ENCODE peak calls at places on chromosomes 16 and 17, in four cellular contexts. X is heart right ventricle, V is HCT116, L is heart left ventricle. D is an unnamed sample.

GRCh38 chr17:29650407-29650806 is 27.7 kb upstream of the CORO6 start:
- ATAC-seq in X (no peak), V (no peak), L (no peak), D (no peak)

GRCh38 chr16:30382398-30383015 is at the start of gene SEPTIN1:
- ATAC-seq in L (no peak), X (no peak), V (no peak), D (no peak)

GRCh38 chr16:64865037-64865696 is 256.7 kb downstream of the CDH11 start:
- ATAC-seq in X (peak; percentile 63), L (no peak), V (no peak), D (no peak)

GRCh38 chr17:43564080-43564594 is 18.0 kb upstream of the ETV4 start:
- ATAC-seq in X (no peak), V (no peak), L (no peak), D (no peak)

GRCh38 chr16:68744744-68745280 is 7.7 kb downstream of the CDH1 start:
- ATAC-seq in X (no peak), V (peak; percentile 88), L (no peak), D (no peak)

GRCh38 chr16:86018487-86018886 is 119.5 kb downstream of the IRF8 start:
- ATAC-seq in L (peak; percentile 73), X (peak; percentile 83), V (no peak), D (peak; percentile 80)

GRCh38 chr16:88072571-88073001 is 121.4 kb downstream of the BANP start:
- ATAC-seq in L (no peak), V (no peak), X (no peak), D (no peak)

GRCh38 chr17:2033128-2033527 is 3.2 kb downstream of the DPH1 start:
- ATAC-seq in L (no peak), V (no peak), X (no peak), D (no peak)

GRCh38 chr17:69050999-69051775 is 9.5 kb downstream of the ABCA9 start:
- ATAC-seq in L (peak; percentile 20), V (no peak), X (no peak), D (no peak)

GRCh38 chr16:16090238-16090637 is 133.1 kb downstream of the ABCC6 start:
- ATAC-seq in X (no peak), L (no peak), V (no peak), D (no peak)

GRCh38 chr16:17377360-17378324 is 93.1 kb downstream of the XYLT1 start:
- ATAC-seq in L (peak; percentile 84), X (peak; percentile 87), V (no peak), D (peak; percentile 62)

GRCh38 chr17:64229815-64230550 is 33.1 kb downstream of the TEX2 start:
- ATAC-seq in X (peak; percentile 40), V (no peak), L (peak; percentile 28), D (no peak)

GRCh38 chr17:76654408-76654807 is 10.9 kb upstream of the ST6GALNAC1 start:
- ATAC-seq in V (no peak), L (no peak), X (no peak), D (no peak)

GRCh38 chr17:28390563-28390962 is 15.4 kb downstream of the SLC46A1 start:
- ATAC-seq in X (no peak), V (no peak), L (no peak), D (no peak)

GRCh38 chr16:83813818-83814653 is 6.3 kb downstream of the HSBP1 start:
- ATAC-seq in L (peak; percentile 75), X (peak; percentile 78), V (peak; percentile 25), D (peak; percentile 70)

GRCh38 chr16:1078579-1079021 is 6.1 kb downstream of the SSTR5 start:
- ATAC-seq in V (peak; percentile 37), L (no peak), X (no peak), D (peak; percentile 27)

GRCh38 chr17:20095366-20096080 is 86.4 kb downstream of the SPECC1 start:
- ATAC-seq in V (peak; percentile 94), X (peak; percentile 78), L (peak; percentile 67), D (peak; percentile 68)

GRCh38 chr16:53111078-53111776 is 56.4 kb downstream of the CHD9 start:
- ATAC-seq in X (no peak), V (no peak), L (no peak), D (no peak)

GRCh38 chr16:630024-630814 is 566 bp upstream of the WFIKKN1 start:
- ATAC-seq in X (peak; percentile 18), L (no peak), V (no peak), D (no peak)

GRCh38 chr16:86550281-86550680 is 4.8 kb downstream of the MTHFSD start:
- ATAC-seq in L (no peak), V (no peak), X (no peak), D (no peak)

GRCh38 chr17:8904201-8904600 is 36.7 kb upstream of the PIK3R6 start:
- ATAC-seq in L (no peak), X (no peak), V (no peak), D (no peak)
- H3K27me3 ChIP-seq in L (no peaks in the 10 kb centered on the region), X (peaks cover 12% of the 10 kb centered on the region), V (peaks cover 3% of the 10 kb centered on the region), D (peaks cover 51% of the 10 kb centered on the region)

DNA sequence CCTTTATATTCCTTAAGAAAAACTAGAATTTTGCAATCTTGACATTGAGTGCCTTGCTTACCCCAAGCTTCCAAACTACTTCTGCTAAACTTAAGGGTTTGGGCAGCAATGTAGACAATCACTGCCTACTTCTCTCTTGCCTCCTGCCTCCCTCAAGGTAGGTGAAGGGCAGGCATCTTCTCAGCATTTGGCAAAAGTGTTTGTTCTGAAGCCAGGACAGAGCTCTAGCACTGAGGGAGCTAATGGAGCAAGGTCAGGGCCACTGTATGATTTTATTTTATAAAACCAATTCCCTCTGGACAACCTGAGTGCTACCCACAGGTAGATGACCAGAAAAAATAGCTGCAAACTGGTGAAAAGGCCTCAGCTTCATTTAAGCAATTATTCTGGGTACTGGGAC is 111.8 kb downstream of the IRX3 start:
- ATAC-seq in L (no peak), X (no peak), V (no peak), D (no peak)
- TF ChIP-seq CTCF in L (no peak), X (no peak), V (no peak), D (no peak)

GRCh38 chr17:79862771-79863440 is 23.7 kb upstream of the CBX4 start:
- ATAC-seq in L (no peak), V (no peak), X (peak; percentile 30), D (no peak)
- H3K27me3 ChIP-seq in L (no peaks in the 10 kb centered on the region), V (no peaks in the 10 kb centered on the region), X (peaks cover 64% of the 10 kb centered on the region), D (peaks cover 82% of the 10 kb centered on the region)

DNA sequence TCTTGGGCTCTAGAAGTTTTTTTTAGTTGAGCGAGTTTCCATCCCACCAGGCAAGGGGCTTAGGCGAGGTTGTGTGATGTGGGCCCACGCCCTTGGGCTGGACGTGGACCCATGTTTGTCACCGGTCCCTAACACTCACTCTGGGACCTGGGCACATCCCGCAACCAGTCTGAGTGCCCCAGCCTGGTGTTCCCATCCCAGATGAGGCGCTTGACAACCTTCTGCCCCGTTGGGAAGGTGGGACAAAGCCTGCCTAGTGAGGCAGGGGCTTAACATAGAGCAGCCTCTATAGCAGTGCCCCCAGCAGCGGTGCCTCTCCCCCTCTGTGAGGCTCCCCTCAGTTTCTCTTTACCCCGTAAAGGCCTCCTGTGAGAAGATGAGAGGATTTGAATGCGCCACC is 22.5 kb downstream of the CMIP start:
- ATAC-seq in X (no peak), L (no peak), V (no peak), D (no peak)
- TF ChIP-seq CTCF in X (no peak), L (no peak), V (no peak), D (no peak)

DNA sequence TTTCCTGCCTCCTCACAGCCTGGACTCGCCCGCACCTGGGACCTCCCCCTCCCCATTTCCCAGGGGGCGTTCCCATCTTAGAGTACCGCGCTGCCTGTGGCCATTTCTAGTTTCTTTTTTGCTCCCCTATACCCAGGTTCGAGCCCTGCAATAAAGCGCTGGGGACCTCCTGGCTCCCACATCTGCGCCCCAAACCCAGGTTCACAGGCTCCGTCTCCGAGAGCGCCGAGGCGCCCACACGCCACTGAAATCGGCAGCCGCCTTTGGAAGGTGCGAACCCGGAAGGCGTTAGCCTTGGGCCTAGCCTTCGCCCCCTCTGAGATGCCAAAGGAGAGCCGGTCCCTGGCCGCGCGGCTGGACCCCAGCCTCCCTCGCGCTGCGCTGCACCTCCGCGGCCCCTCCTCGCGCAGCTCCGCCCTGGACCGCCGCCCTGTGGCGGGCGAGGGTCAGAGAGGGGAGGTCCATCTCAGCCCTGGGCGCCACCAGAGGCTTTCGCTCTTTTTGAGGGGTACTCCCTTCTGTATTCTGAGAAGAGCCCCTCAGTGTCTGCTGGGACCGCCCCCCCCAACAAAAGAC is 1.8 kb downstream of the KCNJ12 start:
- ATAC-seq in V (no peak), X (no peak), L (no peak), D (no peak)
- H3K27me3 ChIP-seq in V (no peaks in the 10 kb centered on the region), X (peaks cover 13% of the 10 kb centered on the region), L (no peaks in the 10 kb centered on the region), D (peaks cover 65% of the 10 kb centered on the region)